ENCODE peak calls at places on chromosome 12, in five cellular contexts. One of them, this sample, is unnamed.

GRCh38 chr12:108482717-108483212 is 32.3 kb upstream of the FICD start:
- DNase-seq in AG09319: no peak
- DNase-seq in tibial artery: no peak
- DNase-seq in ovary: no peak
- DNase-seq in testis: no peak
- DNase-seq in this sample: no peak

GRCh38 chr12:7339675-7340074 is 35.8 kb downstream of the ACSM4 start:
- DNase-seq in testis: no peak
- DNase-seq in ovary: no peak
- DNase-seq in AG09319: no peak
- DNase-seq in tibial artery: no peak
- DNase-seq in this sample: no peak

GRCh38 chr12:110335481-110336045 is 54.5 kb downstream of the ATP2A2 start:
- DNase-seq in AG09319: no peak
- DNase-seq in ovary: no peak
- DNase-seq in tibial artery: no peak
- DNase-seq in testis: no peak
- DNase-seq in this sample: no peak

GRCh38 chr12:7835116-7835515 is 37.6 kb downstream of the SLC2A14 start:
- DNase-seq in testis: no peak
- DNase-seq in ovary: no peak
- DNase-seq in tibial artery: no peak
- DNase-seq in AG09319: no peak
- DNase-seq in this sample: no peak

GRCh38 chr12:52324068-52324444 is 2.9 kb upstream of the KRT83 start:
- DNase-seq in AG09319: no peak
- DNase-seq in ovary: no peak
- DNase-seq in testis: no peak
- DNase-seq in tibial artery: no peak
- DNase-seq in this sample: no peak

GRCh38 chr12:95942106-95942531 is 295 bp downstream of the CCDC38 start:
- DNase-seq in AG09319: no peak
- DNase-seq in ovary: no peak
- DNase-seq in testis: no peak
- DNase-seq in tibial artery: no peak
- DNase-seq in this sample: no peak

GRCh38 chr12:118011377-118011776 is 5.1 kb upstream of the RFC5 start:
- DNase-seq in tibial artery: no peak
- DNase-seq in AG09319: no peak
- DNase-seq in testis: no peak
- DNase-seq in ovary: no peak
- DNase-seq in this sample: no peak

GRCh38 chr12:109714141-109714912 is 702 bp downstream of the FAM222A start:
- DNase-seq in ovary: peak; percentile 73
- DNase-seq in tibial artery: peak; percentile 29
- DNase-seq in testis: peak; percentile 73
- DNase-seq in AG09319: no peak
- DNase-seq in this sample: peak; percentile 69

GRCh38 chr12:24418157-24418556 is 468.7 kb upstream of the SOX5 start:
- DNase-seq in AG09319: no peak
- DNase-seq in tibial artery: no peak
- DNase-seq in testis: no peak
- DNase-seq in ovary: no peak
- DNase-seq in this sample: no peak

GRCh38 chr12:101715045-101715444 is 17.6 kb downstream of the CHPT1 start:
- DNase-seq in tibial artery: no peak
- DNase-seq in testis: no peak
- DNase-seq in AG09319: no peak
- DNase-seq in ovary: no peak
- DNase-seq in this sample: no peak

GRCh38 chr12:78580296-78580695 is 284.3 kb upstream of the SYT1 start:
- DNase-seq in AG09319: no peak
- DNase-seq in ovary: no peak
- DNase-seq in testis: no peak
- DNase-seq in tibial artery: no peak
- DNase-seq in this sample: no peak

GRCh38 chr12:78585132-78585531 is 279.4 kb upstream of the SYT1 start:
- DNase-seq in testis: no peak
- DNase-seq in tibial artery: no peak
- DNase-seq in AG09319: no peak
- DNase-seq in ovary: no peak
- DNase-seq in this sample: no peak

GRCh38 chr12:78586790-78587189 is 277.8 kb upstream of the SYT1 start:
- DNase-seq in tibial artery: no peak
- DNase-seq in ovary: no peak
- DNase-seq in testis: no peak
- DNase-seq in AG09319: no peak
- DNase-seq in this sample: no peak

DNA sequence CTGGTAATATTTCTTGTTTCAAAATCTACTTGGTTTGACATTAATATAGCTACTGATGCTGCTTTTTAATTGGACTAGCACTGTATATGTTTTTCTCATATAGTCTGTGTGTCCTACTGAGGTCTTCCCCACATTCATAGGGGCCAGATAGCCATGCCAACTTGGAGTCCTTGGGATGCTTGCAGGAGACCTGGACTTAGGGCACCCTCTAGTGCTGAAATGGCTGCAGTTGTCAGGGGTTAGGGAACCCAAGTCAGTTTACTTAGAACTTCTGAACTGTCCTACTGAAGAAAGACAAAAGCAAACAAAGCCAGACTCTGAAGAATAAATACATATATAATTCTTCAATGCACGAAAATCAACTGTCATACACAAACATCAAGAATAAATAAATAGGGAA is 279.9 kb upstream of the SYT1 start:
- DNase-seq in ovary: no peak
- DNase-seq in testis: no peak
- DNase-seq in tibial artery: no peak
- DNase-seq in AG09319: no peak
- DNase-seq in this sample: no peak
- TF ChIP-seq CTCF in ovary: no peak
- TF ChIP-seq CTCF in testis: no peak
- TF ChIP-seq CTCF in tibial artery: no peak
- TF ChIP-seq CTCF in AG09319: peak; percentile 9
- TF ChIP-seq CTCF in this sample: peak; percentile 39

DNA sequence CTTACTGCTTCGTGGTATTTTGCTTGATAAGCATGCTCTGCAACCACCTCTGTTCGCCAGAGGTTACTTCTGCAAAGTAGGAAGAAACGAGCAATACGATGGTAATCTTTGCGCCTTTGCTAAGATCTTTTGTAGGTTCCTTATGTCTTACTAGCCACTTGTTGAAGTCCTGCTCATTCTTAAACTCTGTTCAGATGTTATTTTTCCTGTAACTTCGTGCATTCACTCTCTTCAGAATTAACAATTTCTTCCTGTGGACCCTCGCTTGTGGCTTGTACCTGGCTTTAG is 786 bp upstream of the M6PR start:
- DNase-seq in ovary: no peak
- DNase-seq in AG09319: no peak
- DNase-seq in tibial artery: no peak
- DNase-seq in testis: no peak
- DNase-seq in this sample: no peak
- TF ChIP-seq CTCF in ovary: no peak
- TF ChIP-seq CTCF in AG09319: no peak
- TF ChIP-seq CTCF in tibial artery: no peak
- TF ChIP-seq CTCF in testis: no peak
- TF ChIP-seq CTCF in this sample: no peak

GRCh38 chr12:26122681-26123481 is 2.0 kb downstream of the BHLHE41 start:
- DNase-seq in testis: peak; percentile 84
- DNase-seq in AG09319: peak; percentile 30
- DNase-seq in ovary: peak; percentile 79
- DNase-seq in tibial artery: peak; percentile 87
- DNase-seq in this sample: peak; percentile 62
- TF ChIP-seq CTCF in testis: peak; percentile 19
- TF ChIP-seq CTCF in AG09319: peak; percentile 52
- TF ChIP-seq CTCF in ovary: no peak
- TF ChIP-seq CTCF in tibial artery: no peak
- TF ChIP-seq CTCF in this sample: peak; percentile 46

GRCh38 chr12:17028348-17028747 is 422.4 kb upstream of the LMO3 start:
- DNase-seq in testis: no peak
- DNase-seq in tibial artery: no peak
- DNase-seq in ovary: no peak
- DNase-seq in AG09319: no peak
- DNase-seq in this sample: no peak
- TF ChIP-seq CTCF in testis: no peak
- TF ChIP-seq CTCF in tibial artery: no peak
- TF ChIP-seq CTCF in ovary: no peak
- TF ChIP-seq CTCF in AG09319: no peak
- TF ChIP-seq CTCF in this sample: peak; percentile 31

GRCh38 chr12:45381351-45381750 is 165.5 kb downstream of the ANO6 start:
- DNase-seq in testis: no peak
- DNase-seq in AG09319: no peak
- DNase-seq in tibial artery: no peak
- DNase-seq in ovary: no peak
- DNase-seq in this sample: no peak

GRCh38 chr12:45377815-45378214 is 161.9 kb downstream of the ANO6 start:
- DNase-seq in AG09319: no peak
- DNase-seq in testis: no peak
- DNase-seq in ovary: no peak
- DNase-seq in tibial artery: no peak
- DNase-seq in this sample: no peak

DNA sequence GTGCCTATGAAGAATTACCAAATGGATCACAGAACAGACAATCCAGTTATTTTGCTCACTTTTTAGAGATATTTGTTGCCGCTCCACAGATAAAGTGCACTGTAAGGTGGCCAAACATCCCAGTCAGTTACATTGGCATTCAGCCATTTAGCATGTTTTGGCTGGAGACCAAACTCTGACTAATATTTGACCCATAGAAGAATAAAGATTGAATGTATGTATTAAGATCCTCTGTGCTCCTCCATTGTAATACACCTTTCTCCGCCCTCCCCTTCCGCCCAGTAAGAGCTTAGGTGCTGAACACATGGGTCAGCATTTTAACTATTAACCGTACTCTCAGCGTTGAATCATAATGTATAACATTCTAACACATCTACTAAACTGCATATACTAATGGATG is 163.4 kb downstream of the ANO6 start:
- DNase-seq in AG09319: no peak
- DNase-seq in ovary: no peak
- DNase-seq in tibial artery: no peak
- DNase-seq in testis: no peak
- DNase-seq in this sample: no peak
- TF ChIP-seq CTCF in AG09319: no peak
- TF ChIP-seq CTCF in ovary: no peak
- TF ChIP-seq CTCF in tibial artery: no peak
- TF ChIP-seq CTCF in testis: no peak
- TF ChIP-seq CTCF in this sample: no peak

DNA sequence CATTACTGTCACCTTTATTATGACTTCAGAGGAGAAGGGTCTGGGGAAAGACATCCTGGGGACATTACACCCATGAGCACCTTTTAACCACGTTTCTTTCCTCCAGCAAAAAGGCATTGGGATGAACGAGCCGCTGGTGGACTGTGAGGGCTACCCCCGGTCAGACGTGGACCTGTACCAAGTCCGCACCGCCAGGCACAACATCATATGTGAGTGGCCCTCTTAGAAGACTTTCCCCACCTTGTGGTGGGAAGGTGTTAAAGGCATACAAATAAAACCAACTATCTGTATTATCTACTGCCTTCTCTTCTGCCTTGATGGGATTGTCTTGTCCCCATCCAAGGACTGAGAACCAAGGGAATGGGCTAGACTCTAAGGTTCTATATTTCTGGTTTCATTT is 6.0 kb downstream of the PSMD9 start:
- DNase-seq in tibial artery: no peak
- DNase-seq in testis: peak; percentile 39
- DNase-seq in ovary: peak; percentile 48
- DNase-seq in AG09319: no peak
- DNase-seq in this sample: no peak
- TF ChIP-seq CTCF in tibial artery: no peak
- TF ChIP-seq CTCF in testis: no peak
- TF ChIP-seq CTCF in ovary: peak; percentile 9
- TF ChIP-seq CTCF in AG09319: no peak
- TF ChIP-seq CTCF in this sample: peak; percentile 49

GRCh38 chr12:132773077-132774020 is 11.7 kb upstream of the ANKLE2 start:
- DNase-seq in tibial artery: no peak
- DNase-seq in AG09319: no peak
- DNase-seq in testis: no peak
- DNase-seq in ovary: no peak
- DNase-seq in this sample: no peak

GRCh38 chr12:132775502-132776233 is 14.0 kb upstream of the ANKLE2 start:
- DNase-seq in ovary: no peak
- DNase-seq in tibial artery: no peak
- DNase-seq in AG09319: no peak
- DNase-seq in testis: no peak
- DNase-seq in this sample: no peak

GRCh38 chr12:132774159-132774558 is 12.5 kb upstream of the ANKLE2 start:
- DNase-seq in ovary: no peak
- DNase-seq in AG09319: no peak
- DNase-seq in testis: no peak
- DNase-seq in tibial artery: no peak
- DNase-seq in this sample: no peak

GRCh38 chr12:132772551-132772950 is 10.9 kb upstream of the ANKLE2 start:
- DNase-seq in AG09319: no peak
- DNase-seq in ovary: no peak
- DNase-seq in tibial artery: peak; percentile 46
- DNase-seq in testis: no peak
- DNase-seq in this sample: no peak

DNA sequence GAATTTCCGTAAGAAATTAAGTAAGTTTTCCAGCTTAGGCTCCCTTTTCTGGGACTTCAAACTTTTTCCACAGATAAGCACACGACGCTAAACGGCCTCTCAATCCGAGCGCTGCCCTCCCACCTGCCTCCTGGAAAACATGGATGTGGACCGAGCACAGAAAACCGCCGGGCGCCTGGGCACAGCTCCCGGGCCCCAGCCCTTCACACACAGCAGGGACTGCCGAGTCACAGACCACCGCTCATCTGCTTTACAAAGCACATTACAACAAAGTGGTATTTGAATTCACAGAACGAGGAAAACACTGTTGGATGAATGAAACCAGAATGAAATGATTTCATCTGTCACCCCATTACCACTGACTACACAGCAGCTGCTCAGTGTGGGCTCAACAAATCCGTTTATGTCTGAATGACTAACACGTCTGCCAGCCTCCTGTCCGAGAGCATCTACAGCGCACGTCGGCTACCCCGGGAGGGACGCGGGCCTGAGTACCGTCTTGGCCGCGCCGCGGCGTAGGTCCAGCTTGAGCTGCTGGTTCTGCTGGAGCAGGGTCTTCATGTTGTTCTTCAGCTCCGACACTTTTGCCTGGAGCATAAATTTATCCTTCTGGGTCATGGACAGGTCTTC is 13.1 kb upstream of the ANKLE2 start:
- DNase-seq in testis: no peak
- DNase-seq in ovary: no peak
- DNase-seq in tibial artery: no peak
- DNase-seq in AG09319: no peak
- DNase-seq in this sample: no peak
- TF ChIP-seq CTCF in testis: no peak
- TF ChIP-seq CTCF in ovary: no peak
- TF ChIP-seq CTCF in tibial artery: no peak
- TF ChIP-seq CTCF in AG09319: no peak
- TF ChIP-seq CTCF in this sample: no peak

GRCh38 chr12:388547-389137 is 478 bp downstream of the KDM5A start:
- DNase-seq in AG09319: no peak
- DNase-seq in ovary: no peak
- DNase-seq in testis: peak; percentile 36
- DNase-seq in tibial artery: no peak
- DNase-seq in this sample: no peak

GRCh38 chr12:386651-387050 is 2.5 kb downstream of the KDM5A start:
- DNase-seq in testis: no peak
- DNase-seq in tibial artery: no peak
- DNase-seq in ovary: no peak
- DNase-seq in AG09319: no peak
- DNase-seq in this sample: no peak

GRCh38 chr12:388012-388411 is 1.1 kb downstream of the KDM5A start:
- DNase-seq in tibial artery: no peak
- DNase-seq in ovary: no peak
- DNase-seq in testis: no peak
- DNase-seq in AG09319: no peak
- DNase-seq in this sample: no peak

GRCh38 chr12:389138-390096 is at the start of gene KDM5A:
- DNase-seq in AG09319: peak; percentile 85
- DNase-seq in ovary: peak; percentile 88
- DNase-seq in testis: peak; percentile 94
- DNase-seq in tibial artery: peak; percentile 81
- DNase-seq in this sample: peak; percentile 89
- TF ChIP-seq CTCF in AG09319: no peak
- TF ChIP-seq CTCF in ovary: no peak
- TF ChIP-seq CTCF in testis: no peak
- TF ChIP-seq CTCF in tibial artery: peak; percentile 6
- TF ChIP-seq CTCF in this sample: no peak

This sample was measured in progenitor cell of endocrine pancreas.